ENCODE peak calls at places on chromosomes 3 and 15, in six cellular contexts. D, J, T, X, K and B are unnamed samples.

GRCh38 chr3:119913021-119913420 is 131.1 kb downstream of the NR1I2 start:
- DNase-seq in T (no peak), D (no peak), K (no peak), X (no peak), J (no peak), B (no peak)

GRCh38 chr15:56047354-56047753 is 53.9 kb upstream of the NEDD4 start:
- DNase-seq in J (no peak), D (no peak), X (no peak), T (no peak), K (no peak), B (no peak)

GRCh38 chr15:63339836-63340235 is 41.8 kb downstream of the CA12 start:
- DNase-seq in X (no peak), J (no peak), T (no peak), D (no peak), K (no peak), B (no peak)

GRCh38 chr3:67415504-67415903 is 238.9 kb downstream of the SUCLG2 start:
- DNase-seq in X (no peak), D (no peak), T (no peak), K (no peak), J (no peak), B (no peak)

GRCh38 chr3:144989756-144990155 is 1018.1 kb downstream of the DIPK2A start:
- DNase-seq in T (no peak), X (no peak), J (no peak), K (no peak), D (no peak), B (peak; percentile 1)

GRCh38 chr3:136343873-136344281 is 93.7 kb downstream of the PCCB start:
- DNase-seq in D (peak; percentile 80), K (peak; percentile 78), X (peak; percentile 67), T (peak; percentile 92), J (peak; percentile 79), B (peak; percentile 73)

GRCh38 chr3:78659386-78659987 is 1108.3 kb downstream of the ROBO1 start:
- DNase-seq in X (peak; percentile 54), D (no peak), K (peak; percentile 44), J (no peak), T (no peak), B (peak; percentile 5)

GRCh38 chr3:195230244-195230643 is 40.7 kb downstream of the XXYLT1 start:
- DNase-seq in K (no peak), J (no peak), X (no peak), D (no peak), T (no peak), B (no peak)

GRCh38 chr3:190252080-190252479 is 70.2 kb downstream of the CLDN1 start:
- DNase-seq in T (no peak), X (no peak), K (no peak), D (no peak), J (no peak), B (peak; percentile 26)

DNA sequence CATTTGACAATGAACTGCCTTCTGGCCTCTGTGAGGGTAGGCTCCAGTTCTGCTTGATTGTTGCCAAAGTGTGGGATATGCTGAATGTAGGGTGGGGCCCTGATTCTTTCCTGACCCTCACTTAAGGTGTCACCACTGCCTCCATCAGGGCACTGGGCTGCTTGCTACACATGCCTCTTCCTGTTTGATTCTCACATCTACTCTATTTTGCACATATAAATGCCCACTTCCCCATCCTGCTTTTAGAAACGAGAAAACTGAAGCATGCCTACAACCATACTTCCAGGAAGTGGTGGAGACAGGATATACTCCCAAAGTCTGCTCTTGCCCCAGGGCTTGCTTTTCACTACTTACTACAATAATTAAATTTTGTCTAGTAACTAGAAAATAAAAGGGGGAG is 6.8 kb downstream of the ZDHHC3 start:
- DNase-seq in D (no peak), X (no peak), J (no peak), K (no peak), T (no peak), B (no peak)
- TF ChIP-seq CTCF in D (no peak), X (no peak), J (no peak), K (no peak), T (no peak), B (no peak)

GRCh38 chr3:181716916-181717315 is 5.2 kb downstream of the SOX2 start:
- DNase-seq in D (no peak), T (no peak), J (no peak), K (no peak), X (no peak), B (no peak)
- H3K27ac ChIP-seq in D (no peak overlapping the region), T (no peak overlapping the region), J (no peak overlapping the region), K (no peak overlapping the region), X (no peak overlapping the region), B (no peak overlapping the region)

DNA sequence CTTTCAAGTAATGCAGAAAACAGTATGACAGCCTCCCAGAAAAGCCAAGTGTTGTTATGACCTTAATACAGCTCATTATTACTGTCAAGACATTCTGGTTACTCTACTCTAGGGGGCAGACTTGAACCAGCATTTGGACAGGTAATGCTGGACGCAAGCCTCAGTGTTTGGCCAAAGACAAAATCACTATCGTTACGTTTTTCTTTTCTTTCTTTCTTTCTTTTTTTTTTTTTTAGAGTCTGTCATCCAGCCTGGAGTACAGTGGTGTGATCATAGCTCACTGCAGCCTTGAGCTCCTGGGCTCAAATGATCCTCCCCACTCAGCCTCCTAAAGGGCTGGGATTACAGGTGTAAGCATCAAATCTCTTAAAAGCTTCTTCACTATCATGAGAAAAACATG is 29.4 kb upstream of the TMEM45A start:
- DNase-seq in X (peak; percentile 67), J (no peak), T (no peak), D (no peak), K (peak; percentile 45), B (peak; percentile 66)
- TF ChIP-seq CTCF in X (peak; percentile 92), J (peak; percentile 63), T (peak; percentile 64), D (peak; percentile 80), K (peak; percentile 84), B (peak; percentile 73)

GRCh38 chr3:14016900-14017475 is 107.7 kb downstream of the CHCHD4 start:
- DNase-seq in X (no peak), J (no peak), D (no peak), K (no peak), T (no peak), B (peak; percentile 26)
- H3K27ac ChIP-seq in X (no peak overlapping the region), J (no peak overlapping the region), D (no peak overlapping the region), K (no peak overlapping the region), T (no peak overlapping the region), B (peak overlapping the region; percentile 49)

GRCh38 chr15:92968926-92969664 is 69.0 kb downstream of the CHD2 start:
- DNase-seq in J (no peak), X (peak; percentile 22), D (no peak), K (no peak), T (no peak), B (no peak)
- TF ChIP-seq CTCF in J (no peak), X (no peak), D (peak; percentile 15), K (no peak), T (no peak), B (no peak)